ENCODE peak calls at places on chromosomes 5 and 9, in five cellular contexts. B is lower leg skin, V is thyroid gland, J is HCT116, D is endothelial cell of umbilical vein. E is an unnamed sample.

GRCh38 chr5:101676646-101677045 is 619.4 kb downstream of the SLCO4C1 start:
- DNase-seq in B (no peak), V (no peak), J (no peak), D (no peak), E (no peak)

GRCh38 chr5:68215888-68216736 is 556 bp downstream of the PIK3R1 start:
- DNase-seq in J (no peak), V (peak), D (no peak), B (peak), E (peak)

GRCh38 chr9:40926404-40927259 is 201.8 kb downstream of the FOXD4L6 start:
- DNase-seq in D (no peak), J (no peak), B (no peak), V (no peak), E (no peak)

GRCh38 chr5:151663617-151664322 is 22.9 kb downstream of the SPARC start:
- DNase-seq in J (no peak), B (no peak), V (no peak), D (peak), E (no peak)

GRCh38 chr5:127694518-127695171 is 8.5 kb upstream of the CCDC192 start:
- DNase-seq in J (no peak), D (no peak), B (no peak), V (no peak), E (no peak)

GRCh38 chr9:32550046-32550608 is 2.0 kb upstream of the SMIM27 start:
- DNase-seq in J (no peak), B (no peak), D (peak), V (peak), E (no peak)

GRCh38 chr9:81588148-81588874 is 101.0 kb downstream of the TLE1 start:
- DNase-seq in V (peak), D (peak), J (no peak), B (no peak), E (no peak)

GRCh38 chr9:132240860-132241482 is 79.1 kb downstream of the NTNG2 start:
- DNase-seq in V (peak), D (peak), B (peak), J (peak), E (peak)

GRCh38 chr5:96627792-96628191 is 34.4 kb upstream of the CAST start:
- DNase-seq in B (no peak), J (no peak), D (no peak), V (no peak), E (no peak)

GRCh38 chr5:1642221-1642620 is 118.5 kb upstream of the LPCAT1 start:
- DNase-seq in B (no peak), J (no peak), D (no peak), V (no peak), E (no peak)

GRCh38 chr5:142324377-142324870 is 397 bp downstream of the SPRY4 start:
- DNase-seq in J (no peak), B (no peak), D (no peak), V (no peak), E (peak)

GRCh38 chr5:53453898-53454837 is 26.3 kb upstream of the FST start:
- DNase-seq in D (no peak), V (no peak), J (no peak), B (no peak), E (no peak)

GRCh38 chr9:111467778-111468367 is 16.3 kb downstream of the ECPAS start:
- DNase-seq in D (no peak), V (no peak), B (no peak), J (no peak), E (no peak)

GRCh38 chr9:135515083-135515511 is 6.1 kb upstream of the LCN1 start:
- DNase-seq in B (no peak), V (no peak), D (no peak), J (no peak), E (no peak)

DNA sequence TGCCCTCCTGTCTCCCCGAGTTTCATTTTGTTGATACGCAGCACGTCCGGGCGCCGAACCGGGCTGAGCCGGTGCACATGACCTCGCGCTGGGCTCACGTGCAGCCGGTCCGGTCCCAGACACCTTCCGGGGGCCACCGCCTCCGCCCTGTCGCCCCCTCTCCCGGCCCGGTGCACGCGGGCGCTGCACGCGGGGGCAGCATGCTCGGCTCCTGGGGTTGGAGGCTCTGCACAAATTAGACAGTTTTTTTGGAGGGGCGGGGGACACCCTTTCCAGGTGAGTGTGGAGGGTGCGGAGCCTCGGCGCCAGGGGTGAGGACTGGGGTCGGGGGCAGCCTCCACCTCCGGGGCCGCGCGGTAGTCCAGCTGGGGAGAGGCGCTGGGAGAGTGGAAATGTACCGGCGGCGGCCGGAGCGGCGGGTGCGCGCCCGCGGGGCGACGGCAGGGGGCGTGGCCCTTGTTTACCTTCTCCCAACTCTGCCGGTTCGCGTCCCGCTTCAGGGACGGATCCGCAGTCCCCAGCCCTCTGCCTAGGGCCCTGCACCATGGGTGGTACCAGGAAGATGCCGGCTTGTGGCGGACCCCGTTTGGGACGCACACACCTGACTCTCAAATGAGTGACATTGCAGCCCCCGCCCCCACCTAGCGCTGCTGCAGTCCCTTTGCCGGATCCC is 1.1 kb downstream of the JADE2 start:
- DNase-seq in B (peak), D (peak), V (peak), J (peak), E (peak)
- TF ChIP-seq POLR2A in B (no peak), D (no peak), V (peak), J (no peak), E (no peak)

GRCh38 chr9:136863623-136864273 is 2.4 kb downstream of the EDF1 start:
- DNase-seq in D (no peak), V (no peak), B (no peak), J (no peak), E (no peak)
- TF ChIP-seq POLR2A in D (no peak), V (no peak), B (no peak), J (no peak), E (no peak)

GRCh38 chr9:90803860-90804593 is 2.4 kb downstream of the SYK start:
- DNase-seq in B (no peak), D (no peak), V (no peak), J (no peak), E (no peak)

GRCh38 chr9:90799271-90799860 is 2.3 kb upstream of the SYK start:
- DNase-seq in J (no peak), B (no peak), D (no peak), V (no peak), E (no peak)

GRCh38 chr9:90801175-90801506 is 478 bp upstream of the SYK start:
- DNase-seq in D (no peak), J (no peak), B (no peak), V (no peak), E (no peak)

GRCh38 chr9:90802534-90802933 is 915 bp downstream of the SYK start:
- DNase-seq in D (no peak), B (no peak), J (no peak), V (no peak), E (no peak)

GRCh38 chr9:90801507-90802289 is at the start of gene SYK:
- DNase-seq in J (no peak), B (peak), V (peak), D (no peak), E (no peak)
- TF ChIP-seq POLR2A in J (no peak), B (no peak), V (peak), D (no peak), E (no peak)

GRCh38 chr9:109331353-109331752 is 10.5 kb upstream of the EPB41L4B start:
- DNase-seq in B (peak), V (peak), D (no peak), J (no peak), E (no peak)
- TF ChIP-seq POLR2A in B (no peak), V (peak), D (no peak), J (no peak), E (no peak)

GRCh38 chr5:9657819-9658218 is 27.7 kb upstream of the TAS2R1 start:
- DNase-seq in J (no peak), B (no peak), V (no peak), D (no peak), E (no peak)
- TF ChIP-seq POLR2A in J (no peak), B (no peak), V (no peak), D (no peak), E (no peak)

E was measured in GM12891.